ENCODE peak calls at places on chromosomes 6 and 20, in seven cellular contexts. F is WTC11, L is HepG2, Z is SK-N-SH, N is GM12878, Y is H1, J is K562. U is an unnamed sample.

GRCh38 chr6:105799051-105799450 is 287.1 kb upstream of the PRDM1 start:
- DNase-seq in N (no peak), Z (no peak), Y (no peak), J (no peak), L (no peak), F (no peak), U (no peak)

GRCh38 chr6:31814677-31815024 is 432 bp downstream of the HSPA1L start:
- DNase-seq in Y (peak; percentile 81), L (peak; percentile 96), Z (no peak), F (peak; percentile 91), J (peak; percentile 100), N (peak; percentile 67), U (peak; percentile 96)

GRCh38 chr20:5033566-5033965 is 32.3 kb upstream of the SLC23A2 start:
- DNase-seq in J (no peak), N (no peak), L (peak; percentile 52), Z (no peak), Y (no peak), F (no peak), U (no peak)

GRCh38 chr6:166005846-166006592 is 161.6 kb downstream of the TBXT start:
- DNase-seq in F (no peak), Y (no peak), N (no peak), L (no peak), J (no peak), Z (peak; percentile 91), U (peak; percentile 67)

GRCh38 chr20:17910828-17911294 is 57.7 kb downstream of the SNX5 start:
- DNase-seq in Y (no peak), Z (no peak), F (no peak), J (peak; percentile 78), N (no peak), L (no peak), U (no peak)

GRCh38 chr6:157823523-157824370 is 701 bp downstream of the SNX9 start:
- DNase-seq in F (peak; percentile 26), Z (peak; percentile 79), L (peak; percentile 67), J (peak; percentile 85), N (peak; percentile 56), Y (peak; percentile 66), U (peak; percentile 60)

GRCh38 chr6:156917213-156917612 is 140.0 kb downstream of the ARID1B start:
- DNase-seq in Z (no peak), Y (no peak), F (no peak), N (no peak), J (no peak), L (no peak), U (no peak)

GRCh38 chr6:29071831-29072723 is 15.0 kb downstream of the OR2B3 start:
- DNase-seq in L (peak; percentile 61), F (peak; percentile 60), Y (peak; percentile 49), Z (peak; percentile 44), N (no peak), J (peak; percentile 74), U (peak; percentile 36)

GRCh38 chr20:48773837-48774418 is 53.9 kb downstream of the PREX1 start:
- DNase-seq in J (no peak), L (no peak), Z (no peak), Y (no peak), N (no peak), F (no peak), U (no peak)

GRCh38 chr6:51678905-51679620 is 408.4 kb downstream of the PKHD1 start:
- DNase-seq in Z (peak; percentile 16), Y (no peak), N (peak; percentile 19), J (no peak), F (no peak), L (no peak), U (no peak)

GRCh38 chr6:149941583-149942460 is at the start of gene ULBP2:
- DNase-seq in Y (peak; percentile 79), L (no peak), N (no peak), F (peak; percentile 66), Z (peak; percentile 96), J (peak; percentile 92), U (peak; percentile 87)

GRCh38 chr20:8242827-8243764 is 111.0 kb downstream of the PLCB1 start:
- DNase-seq in Y (no peak), J (no peak), L (no peak), N (no peak), Z (no peak), F (no peak), U (no peak)

GRCh38 chr6:151071295-151071694 is 168.5 kb upstream of the AKAP12 start:
- DNase-seq in J (no peak), Z (no peak), Y (no peak), F (no peak), L (peak; percentile 38), N (no peak), U (peak; percentile 79)

GRCh38 chr20:63140683-63141433 is 75.1 kb downstream of the YTHDF1 start:
- DNase-seq in F (no peak), Y (no peak), Z (no peak), J (no peak), N (no peak), L (no peak), U (no peak)

GRCh38 chr6:35787266-35788218 is 6.7 kb downstream of the CLPSL1 start:
- DNase-seq in L (peak; percentile 36), N (no peak), J (no peak), Y (no peak), Z (no peak), F (no peak), U (no peak)

GRCh38 chr6:77926198-77926752 is 273.4 kb downstream of the MEI4 start:
- DNase-seq in J (no peak), Y (no peak), N (no peak), Z (no peak), L (peak; percentile 54), F (no peak), U (no peak)

GRCh38 chr20:31675828-31676533 is 38.3 kb downstream of the COX4I2 start:
- DNase-seq in Y (no peak), N (no peak), Z (no peak), L (no peak), F (no peak), J (peak; percentile 97), U (no peak)

GRCh38 chr6:1667012-1667804 is 57.5 kb downstream of the FOXC1 start:
- DNase-seq in Y (no peak), N (no peak), L (no peak), J (no peak), Z (peak; percentile 74), F (no peak), U (no peak)
- TF ChIP-seq USF2 in Y (no peak), N (no peak), L (no peak), J (no peak), Z (no peak), F (no peak), U (no peak)

GRCh38 chr20:34978092-34978744 is 22.6 kb downstream of the MYH7B start:
- DNase-seq in N (no peak), F (no peak), L (no peak), Z (no peak), J (no peak), Y (no peak), U (no peak)

GRCh38 chr20:34982270-34983088 is 26.8 kb downstream of the MYH7B start:
- DNase-seq in J (no peak), L (no peak), Z (no peak), N (no peak), F (no peak), Y (no peak), U (no peak)

GRCh38 chr20:34979366-34980153 is 23.9 kb downstream of the MYH7B start:
- DNase-seq in Z (peak; percentile 59), F (peak; percentile 97), N (no peak), J (peak; percentile 91), L (no peak), Y (peak; percentile 95), U (no peak)

GRCh38 chr20:34983089-34983820 is 27.6 kb downstream of the MYH7B start:
- DNase-seq in J (no peak), Y (no peak), N (no peak), L (no peak), F (no peak), Z (no peak), U (no peak)

DNA sequence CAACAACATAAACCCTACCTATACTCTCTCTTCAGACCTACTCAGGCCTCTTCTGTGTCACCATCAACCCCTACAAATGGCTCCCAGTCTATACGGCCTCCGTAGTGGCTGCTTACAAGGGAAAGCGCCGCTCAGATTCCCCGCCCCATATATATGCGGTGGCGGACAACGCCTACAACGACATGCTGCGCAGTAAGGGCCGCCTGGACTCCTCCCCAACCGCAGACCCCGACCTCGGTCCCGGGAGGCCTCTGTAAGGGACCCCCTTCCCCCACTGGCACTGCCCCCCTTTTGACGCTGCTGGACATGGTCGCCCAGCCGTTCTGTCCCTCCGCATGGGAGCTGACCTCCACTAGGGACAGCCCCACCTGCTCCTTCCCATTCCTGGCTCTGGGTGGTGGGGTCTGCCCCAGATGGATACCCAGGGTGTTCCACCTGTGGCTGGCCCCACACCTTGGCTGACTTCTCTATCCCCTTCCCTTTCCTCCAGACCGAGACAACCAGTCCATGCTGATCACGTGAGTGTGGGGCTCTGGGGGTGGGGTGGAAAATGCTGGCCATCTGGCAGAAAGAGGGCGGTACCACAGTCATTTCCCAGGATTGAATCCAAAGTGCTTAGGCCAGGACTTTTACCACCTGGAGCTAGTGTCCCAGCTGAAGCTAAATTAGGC is 25.0 kb downstream of the MYH7B start:
- DNase-seq in Z (peak; percentile 61), L (no peak), F (peak; percentile 51), N (no peak), J (no peak), Y (peak; percentile 49), U (no peak)
- TF ChIP-seq MAX in Z (no peak), L (no peak), F (no peak), N (no peak), J (no peak), Y (peak; percentile 17), U (no peak)

DNA sequence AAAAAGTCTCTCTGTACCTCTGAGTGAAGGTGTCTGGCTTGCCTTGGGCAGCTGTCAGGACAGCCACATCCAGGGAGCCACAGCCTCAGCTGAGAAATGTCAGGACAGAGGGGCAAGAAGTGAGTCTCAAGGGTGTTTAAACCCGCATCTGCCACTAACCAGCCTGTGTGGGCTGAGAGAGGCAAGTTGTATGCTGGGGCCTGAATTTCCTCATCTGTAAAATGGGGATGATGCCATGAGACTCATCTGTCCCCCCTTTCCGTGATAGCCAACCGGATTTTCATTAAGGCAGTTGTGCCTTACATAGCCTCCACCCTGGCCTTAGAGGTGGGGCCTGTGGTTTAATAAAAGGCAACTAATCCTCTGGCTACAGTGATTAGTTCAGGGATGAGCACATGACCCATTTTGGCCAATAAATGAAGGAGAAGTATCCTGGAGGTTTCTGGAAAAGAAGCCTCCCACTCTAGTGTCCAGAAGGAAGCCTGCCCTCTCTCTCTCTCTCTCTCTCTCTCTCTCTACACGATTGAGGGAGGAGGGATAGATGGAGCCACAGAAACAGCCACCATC is 79.3 kb downstream of the BMP7 start:
- DNase-seq in L (no peak), F (no peak), Z (no peak), Y (no peak), J (no peak), N (no peak), U (no peak)
- TF ChIP-seq USF2 in L (no peak), F (peak; percentile 13), Z (no peak), Y (no peak), J (peak; percentile 39), N (no peak), U (no peak)

DNA sequence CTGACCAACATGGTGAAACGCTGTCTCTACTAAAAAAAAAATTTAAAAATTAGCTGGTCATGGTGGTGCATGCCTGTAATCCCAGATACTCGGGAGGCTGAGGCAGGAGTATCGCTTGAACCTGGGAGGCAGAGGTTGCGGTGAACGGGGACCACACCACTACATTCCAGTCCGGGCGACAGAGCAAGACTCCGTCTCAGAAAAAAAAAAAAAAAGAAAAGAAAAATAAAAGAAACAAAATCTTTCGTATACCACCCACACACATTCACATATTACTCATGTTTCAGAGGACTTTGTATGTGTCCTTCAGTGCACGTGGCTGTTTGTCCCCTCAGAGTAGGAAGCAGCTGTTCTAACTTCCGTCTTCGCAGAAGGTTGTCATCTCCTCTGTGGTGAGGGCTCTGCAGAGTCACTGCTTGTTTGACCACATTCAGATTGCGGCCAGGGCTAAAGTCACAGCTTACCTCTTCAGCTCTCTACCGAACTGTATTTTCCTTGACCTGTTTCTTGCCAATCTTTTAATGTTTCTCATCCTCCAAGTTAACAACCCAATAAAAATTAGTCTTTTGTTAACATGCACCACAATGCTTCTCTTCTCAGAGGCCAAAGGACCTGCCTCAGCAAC is 36.6 kb upstream of the HIVEP1 start:
- DNase-seq in F (no peak), N (peak; percentile 62), Y (no peak), L (no peak), Z (no peak), J (peak; percentile 73), U (no peak)
- TF ChIP-seq MAX in F (no peak), N (no peak), Y (no peak), L (no peak), Z (no peak), J (peak; percentile 90), U (no peak)

U was measured in A549.